ENCODE peak calls at places on chromosomes 11 and 22, in eight cellular contexts. U, J, I, S, M, N, A and B are unnamed samples.

GRCh38 chr22:26845016-26845728 is 187.8 kb downstream of the MIAT start:
- DNase-seq in U (no peak), J (no peak), I (peak; percentile 66), S (no peak), M (no peak), N (no peak), A (no peak), B (no peak)

GRCh38 chr22:30170126-30170525 is 76.4 kb downstream of the LIF start:
- DNase-seq in U (no peak), J (no peak), I (no peak), S (no peak), M (no peak), N (no peak), A (no peak), B (no peak)

GRCh38 chr11:36577859-36578258 is 10.1 kb downstream of the RAG1 start:
- DNase-seq in U (no peak), J (no peak), I (no peak), S (no peak), M (no peak), N (no peak), A (no peak), B (no peak)

GRCh38 chr11:313787-314547 is at the start of gene IFITM1:
- DNase-seq in U (no peak), J (no peak), I (no peak), S (no peak), M (no peak), N (peak; percentile 67), A (no peak), B (peak; percentile 57)

GRCh38 chr11:108405706-108406105 is 61.6 kb downstream of the C11orf65 start:
- DNase-seq in U (no peak), J (no peak), I (no peak), S (no peak), M (no peak), N (no peak), A (no peak), B (no peak)

GRCh38 chr11:96256604-96257003 is 86.4 kb downstream of the MAML2 start:
- DNase-seq in U (no peak), J (no peak), I (no peak), S (no peak), M (no peak), N (no peak), A (no peak), B (no peak)

GRCh38 chr11:10499452-10500262 is 41.3 kb downstream of the RNF141 start:
- DNase-seq in U (no peak), J (no peak), I (peak; percentile 87), S (no peak), M (no peak), N (no peak), A (no peak), B (no peak)

GRCh38 chr22:30240541-30241417 is 5.8 kb downstream of the LIF start:
- DNase-seq in U (no peak), J (no peak), I (no peak), S (no peak), M (no peak), N (no peak), A (no peak), B (no peak)

GRCh38 chr11:47348859-47349258 is 3.6 kb downstream of the MYBPC3 start:
- DNase-seq in U (no peak), J (peak; percentile 44), I (no peak), S (peak; percentile 32), M (peak; percentile 63), N (no peak), A (no peak), B (no peak)

GRCh38 chr11:60880635-60881282 is 13.4 kb downstream of the ZP1 start:
- DNase-seq in U (peak; percentile 5), J (no peak), I (peak; percentile 36), S (no peak), M (no peak), N (no peak), A (no peak), B (no peak)

GRCh38 chr11:84437129-84438123 is 1151.3 kb upstream of the CCDC90B start:
- DNase-seq in U (peak; percentile 30), J (peak; percentile 18), I (no peak), S (no peak), M (peak; percentile 3), N (no peak), A (peak; percentile 81), B (peak; percentile 83)

GRCh38 chr11:17514476-17514875 is 29.7 kb downstream of the USH1C start:
- DNase-seq in U (no peak), J (no peak), I (no peak), S (no peak), M (no peak), N (no peak), A (no peak), B (no peak)

GRCh38 chr11:10327254-10327653 is 22.4 kb downstream of the ADM start:
- DNase-seq in U (no peak), J (no peak), I (no peak), S (no peak), M (no peak), N (no peak), A (no peak), B (no peak)

GRCh38 chr11:108025387-108026080 is 16.8 kb downstream of the CUL5 start:
- DNase-seq in U (no peak), J (no peak), I (no peak), S (no peak), M (no peak), N (no peak), A (no peak), B (no peak)

GRCh38 chr11:774873-775592 is 2.3 kb downstream of the GATD1 start:
- DNase-seq in U (no peak), J (peak; percentile 72), I (peak; percentile 76), S (no peak), M (no peak), N (no peak), A (peak; percentile 15), B (no peak)

GRCh38 chr11:18379201-18379600 is 15.2 kb upstream of the LDHA start:
- DNase-seq in U (no peak), J (no peak), I (no peak), S (no peak), M (no peak), N (no peak), A (peak; percentile 18), B (no peak)

GRCh38 chr11:64233913-64234839 is at the start of gene VEGFB:
- DNase-seq in U (peak; percentile 85), J (peak; percentile 67), I (peak; percentile 94), S (no peak), M (peak; percentile 53), N (peak; percentile 87), A (peak; percentile 79), B (peak; percentile 75)
- TF ChIP-seq POLR2A in U (peak; percentile 51), J (peak; percentile 63), I (no peak), S (no peak), M (no peak), N (peak; percentile 27), A (peak; percentile 45), B (no peak)

GRCh38 chr22:43819691-43820670 is 7.9 kb upstream of the EFCAB6 start:
- DNase-seq in U (no peak), J (peak; percentile 3), I (peak; percentile 78), S (no peak), M (no peak), N (no peak), A (no peak), B (peak; percentile 35)
- TF ChIP-seq POLR2A in U (no peak), J (no peak), I (no peak), S (no peak), M (no peak), N (no peak), A (no peak), B (no peak)

DNA sequence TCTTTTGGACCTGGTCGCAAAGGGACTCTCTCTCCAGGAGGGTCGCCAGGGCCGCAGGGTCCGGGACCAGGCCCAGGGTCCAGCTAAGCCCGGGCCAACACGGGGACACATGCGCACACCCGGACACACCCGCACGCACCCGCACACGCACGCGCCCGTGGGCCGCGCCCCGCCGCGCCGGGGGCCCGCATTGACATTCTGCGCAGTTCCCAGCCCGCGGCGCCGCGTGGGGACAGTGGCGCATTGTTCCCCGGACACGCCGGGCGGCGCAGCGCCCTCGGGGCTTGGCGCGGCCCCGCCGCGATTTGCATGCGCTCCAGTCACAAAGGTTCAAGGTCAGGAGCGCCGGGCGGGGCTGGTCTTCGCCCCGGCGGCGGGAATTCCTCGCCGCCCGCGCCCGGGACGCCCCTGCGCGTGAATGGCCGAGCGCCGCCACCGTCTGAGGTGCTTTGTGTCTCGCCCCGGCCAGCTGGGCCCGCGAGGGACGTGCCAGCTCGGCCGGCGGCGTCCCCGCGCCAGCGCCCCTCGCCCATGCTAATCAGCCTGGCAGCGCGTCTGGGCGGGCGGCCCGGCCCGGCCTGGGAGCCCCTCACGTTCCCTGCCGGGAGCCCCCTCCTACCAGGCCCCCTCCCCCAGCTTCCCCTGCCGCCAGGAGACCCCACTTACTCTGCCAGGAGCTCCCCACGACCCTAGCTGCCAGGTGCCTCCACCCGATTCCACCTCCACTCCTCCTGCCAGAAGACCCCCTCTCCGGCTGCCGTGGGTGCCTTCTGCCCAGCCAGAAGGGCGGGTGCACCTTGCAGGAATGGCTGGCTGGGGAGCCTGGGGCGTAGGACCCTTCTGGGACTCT is 50.5 kb upstream of the WNT7B start:
- DNase-seq in U (peak; percentile 83), J (peak; percentile 85), I (no peak), S (no peak), M (no peak), N (peak; percentile 80), A (peak; percentile 86), B (no peak)
- TF ChIP-seq POLR2A in U (peak; percentile 49), J (no peak), I (no peak), S (no peak), M (no peak), N (peak; percentile 55), A (peak; percentile 51), B (no peak)

GRCh38 chr11:121767433-121767832 is 314.7 kb upstream of the SORL1-AS1 start:
- DNase-seq in U (no peak), J (no peak), I (no peak), S (no peak), M (no peak), N (no peak), A (no peak), B (no peak)

GRCh38 chr11:121769191-121769590 is 316.4 kb upstream of the SORL1-AS1 start:
- DNase-seq in U (no peak), J (no peak), I (no peak), S (no peak), M (no peak), N (no peak), A (no peak), B (no peak)

GRCh38 chr11:121763526-121763925 is 310.8 kb upstream of the SORL1-AS1 start:
- DNase-seq in U (no peak), J (no peak), I (no peak), S (no peak), M (no peak), N (no peak), A (no peak), B (no peak)

GRCh38 chr11:121762820-121763219 is 310.1 kb upstream of the SORL1-AS1 start:
- DNase-seq in U (peak; percentile 37), J (no peak), I (no peak), S (no peak), M (no peak), N (no peak), A (peak; percentile 15), B (no peak)

GRCh38 chr11:121766138-121766537 is 313.4 kb upstream of the SORL1-AS1 start:
- DNase-seq in U (no peak), J (no peak), I (no peak), S (no peak), M (no peak), N (no peak), A (no peak), B (no peak)
- TF ChIP-seq POLR2A in U (no peak), J (no peak), I (no peak), S (no peak), M (no peak), N (no peak), A (no peak), B (no peak)

GRCh38 chr11:64934765-64935633 is 694 bp downstream of the GPHA2 start:
- DNase-seq in U (no peak), J (no peak), I (peak; percentile 76), S (no peak), M (no peak), N (no peak), A (peak; percentile 81), B (no peak)
- TF ChIP-seq POLR2A in U (no peak), J (no peak), I (no peak), S (no peak), M (no peak), N (no peak), A (no peak), B (peak; percentile 11)